ENCODE peak calls at places on chromosomes 16 and 17, in nine cellular contexts. K, B, Y, I, O, D, P, G and C are unnamed samples.
A peak's percentile ranks its signal among the peaks of the same experiment; 100 is the strongest.

GRCh38 chr16:1494711-1495110 is 1.6 kb downstream of the TELO2 start:
- DNase-seq in K (no peak), B (no peak), Y (peak; percentile 53), I (no peak), O (no peak), D (no peak), P (no peak), G (no peak), C (peak; percentile 80)

GRCh38 chr17:75238684-75239191 is 22.7 kb downstream of the GGA3 start:
- DNase-seq in K (peak; percentile 19), B (peak; percentile 54), Y (no peak), I (peak; percentile 70), O (peak; percentile 59), D (peak; percentile 75), P (peak; percentile 65), G (peak; percentile 39), C (peak; percentile 78)

GRCh38 chr16:84907575-84907974 is 87.8 kb downstream of the CRISPLD2 start:
- DNase-seq in K (no peak), B (no peak), Y (no peak), I (no peak), O (no peak), D (peak; percentile 94), P (no peak), G (peak; percentile 77), C (peak; percentile 73)

GRCh38 chr16:78396046-78396445 is 296.6 kb downstream of the WWOX start:
- DNase-seq in K (no peak), B (no peak), Y (no peak), I (no peak), O (no peak), D (no peak), P (no peak), G (no peak), C (no peak)

GRCh38 chr17:35372846-35373531 is 432 bp downstream of the SLFN11 start:
- DNase-seq in K (no peak), B (no peak), Y (peak; percentile 67), I (peak; percentile 26), O (peak; percentile 26), D (peak; percentile 0), P (no peak), G (no peak), C (peak; percentile 54)

GRCh38 chr17:19334331-19334730 is 28.2 kb downstream of the B9D1 start:
- DNase-seq in K (no peak), B (no peak), Y (no peak), I (no peak), O (no peak), D (no peak), P (no peak), G (no peak), C (no peak)

GRCh38 chr17:68011199-68011665 is 15.0 kb upstream of the C17orf58 start:
- DNase-seq in K (peak; percentile 34), B (peak; percentile 47), Y (peak; percentile 60), I (peak; percentile 39), O (peak; percentile 73), D (no peak), P (no peak), G (no peak), C (peak; percentile 73)

GRCh38 chr16:86087011-86087453 is 188.1 kb downstream of the IRF8 start:
- DNase-seq in K (no peak), B (no peak), Y (no peak), I (no peak), O (no peak), D (no peak), P (no peak), G (no peak), C (no peak)

GRCh38 chr17:50911450-50911849 is 45.3 kb upstream of the TOB1 start:
- DNase-seq in K (no peak), B (no peak), Y (no peak), I (no peak), O (no peak), D (no peak), P (no peak), G (no peak), C (peak; percentile 18)

GRCh38 chr17:2122641-2123302 is 67.9 kb downstream of the HIC1 start:
- DNase-seq in K (no peak), B (no peak), Y (peak; percentile 70), I (no peak), O (no peak), D (peak; percentile 91), P (no peak), G (peak; percentile 73), C (peak; percentile 90)

GRCh38 chr17:59842901-59843652 is 49.7 kb downstream of the TUBD1 start:
- DNase-seq in K (peak; percentile 50), B (peak; percentile 34), Y (peak; percentile 76), I (peak; percentile 94), O (peak; percentile 78), D (peak; percentile 95), P (peak; percentile 99), G (peak; percentile 95), C (no peak)

GRCh38 chr16:1678500-1679098 is 520 bp downstream of the JPT2 start:
- DNase-seq in K (peak; percentile 17), B (peak; percentile 23), Y (peak; percentile 64), I (peak; percentile 50), O (peak; percentile 49), D (peak; percentile 35), P (peak; percentile 55), G (peak; percentile 16), C (peak; percentile 37)

GRCh38 chr16:30032083-30032819 is 1.2 kb upstream of the TLCD3B start:
- DNase-seq in K (peak; percentile 19), B (peak; percentile 44), Y (no peak), I (peak; percentile 69), O (peak; percentile 64), D (peak; percentile 48), P (peak; percentile 50), G (peak; percentile 49), C (no peak)

GRCh38 chr17:72063756-72064461 is 56.9 kb upstream of the SOX9 start:
- DNase-seq in K (no peak), B (no peak), Y (no peak), I (no peak), O (no peak), D (no peak), P (no peak), G (no peak), C (no peak)

GRCh38 chr17:60231234-60231633 is 81.5 kb downstream of the CA4 start:
- DNase-seq in K (no peak), B (no peak), Y (no peak), I (peak; percentile 32), O (no peak), D (peak; percentile 55), P (no peak), G (peak; percentile 32), C (no peak)

GRCh38 chr16:86496929-86497381 is 13.4 kb upstream of the FOXF1 start:
- DNase-seq in K (no peak), B (no peak), Y (no peak), I (no peak), O (no peak), D (no peak), P (no peak), G (no peak), C (no peak)

GRCh38 chr16:78693496-78693895 is 594.0 kb downstream of the WWOX start:
- DNase-seq in K (no peak), B (no peak), Y (no peak), I (no peak), O (no peak), D (no peak), P (no peak), G (no peak), C (no peak)

GRCh38 chr16:3017806-3018506 is at the start of gene CLDN6:
- DNase-seq in K (no peak), B (no peak), Y (no peak), I (no peak), O (peak; percentile 63), D (no peak), P (no peak), G (no peak), C (no peak)

GRCh38 chr17:330993-331701 is 21.5 kb downstream of the RPH3AL start:
- DNase-seq in K (no peak), B (peak; percentile 40), Y (peak; percentile 49), I (no peak), O (no peak), D (no peak), P (no peak), G (no peak), C (peak; percentile 92)

GRCh38 chr16:59905131-59905530 is 1171.0 kb upstream of the GOT2 start:
- DNase-seq in K (no peak), B (no peak), Y (no peak), I (no peak), O (no peak), D (no peak), P (no peak), G (no peak), C (no peak)

GRCh38 chr16:85913688-85914422 is 14.9 kb downstream of the IRF8 start:
- DNase-seq in K (no peak), B (no peak), Y (no peak), I (no peak), O (no peak), D (peak; percentile 32), P (peak; percentile 49), G (no peak), C (no peak)

GRCh38 chr17:596763-597644 is 117.6 kb downstream of the VPS53 start:
- DNase-seq in K (no peak), B (no peak), Y (no peak), I (peak; percentile 85), O (peak; percentile 16), D (peak; percentile 89), P (peak; percentile 17), G (peak; percentile 90), C (no peak)

GRCh38 chr17:58390884-58391283 is 26.4 kb downstream of the RNF43 start:
- DNase-seq in K (no peak), B (no peak), Y (no peak), I (no peak), O (no peak), D (no peak), P (no peak), G (no peak), C (no peak)

GRCh38 chr17:44359458-44360143 is 4.1 kb downstream of the FAM171A2 start:
- DNase-seq in K (no peak), B (no peak), Y (no peak), I (no peak), O (no peak), D (no peak), P (no peak), G (no peak), C (peak; percentile 54)

GRCh38 chr16:48347980-48348379 is 37.2 kb downstream of the SIAH1 start:
- DNase-seq in K (no peak), B (no peak), Y (no peak), I (no peak), O (no peak), D (no peak), P (no peak), G (no peak), C (no peak)

GRCh38 chr16:85048921-85049562 is 21.4 kb downstream of the KIAA0513 start:
- DNase-seq in K (no peak), B (no peak), Y (no peak), I (no peak), O (no peak), D (no peak), P (no peak), G (no peak), C (peak; percentile 81)

GRCh38 chr16:8626946-8627345 is 5.4 kb downstream of the METTL22 start:
- DNase-seq in K (no peak), B (no peak), Y (no peak), I (no peak), O (no peak), D (no peak), P (no peak), G (no peak), C (no peak)

GRCh38 chr17:4969551-4970231 is 2.1 kb upstream of the SPAG7 start:
- DNase-seq in K (no peak), B (no peak), Y (no peak), I (peak; percentile 41), O (peak; percentile 59), D (peak; percentile 57), P (peak; percentile 36), G (no peak), C (no peak)

GRCh38 chr17:61414936-61415251 is 15.3 kb downstream of the TBX2 start:
- DNase-seq in K (no peak), B (no peak), Y (no peak), I (no peak), O (no peak), D (no peak), P (no peak), G (no peak), C (no peak)

GRCh38 chr17:511833-512251 is 159.2 kb upstream of the RPH3AL start:
- DNase-seq in K (no peak), B (no peak), Y (no peak), I (peak; percentile 83), O (no peak), D (peak; percentile 58), P (no peak), G (peak; percentile 57), C (no peak)

GRCh38 chr16:54050281-54051210 is 236.0 kb downstream of the IRX3 start:
- DNase-seq in K (no peak), B (no peak), Y (no peak), I (no peak), O (no peak), D (no peak), P (no peak), G (no peak), C (no peak)